ENCODE peak calls at places on chromosomes 3 and 15, in eight cellular contexts. P, D, W, U, R, T, E and F are unnamed samples.

GRCh38 chr3:101454629-101455028 is 58.4 kb downstream of the SENP7 start:
- DNase-seq in W (no peak), D (no peak), P (no peak), T (no peak), E (no peak), U (no peak), R (no peak), F (no peak)

GRCh38 chr3:101851833-101852232 is 2.5 kb downstream of the NFKBIZ start:
- DNase-seq in E (no peak), D (no peak), P (no peak), T (no peak), W (no peak), U (no peak), R (no peak), F (no peak)

GRCh38 chr3:142929109-142929508 is 34.4 kb downstream of the PAQR9 start:
- DNase-seq in R (peak), D (peak), W (peak), U (peak), E (peak), P (no peak), T (no peak), F (no peak)

GRCh38 chr3:88282519-88283241 is 132.9 kb downstream of the C3orf38 start:
- DNase-seq in E (no peak), U (no peak), P (no peak), W (no peak), T (no peak), R (no peak), D (no peak), F (no peak)

GRCh38 chr15:77599899-77600298 is 32.8 kb downstream of the LINGO1 start:
- DNase-seq in P (no peak), U (peak), T (no peak), E (peak), D (peak), W (peak), R (no peak), F (no peak)

GRCh38 chr15:93331545-93332117 is 242.6 kb upstream of the RGMA start:
- DNase-seq in D (no peak), P (no peak), U (no peak), T (no peak), W (peak), R (no peak), E (peak), F (no peak)

GRCh38 chr3:130779031-130779430 is 32.4 kb upstream of the PIK3R4 start:
- DNase-seq in R (no peak), W (no peak), P (no peak), T (no peak), U (no peak), E (peak), D (no peak), F (no peak)

GRCh38 chr3:18442743-18443669 is 17.9 kb upstream of the SATB1 start:
- DNase-seq in E (no peak), W (no peak), T (no peak), R (no peak), P (no peak), D (no peak), U (no peak), F (no peak)

GRCh38 chr3:194174980-194175379 is 39.0 kb downstream of the HES1 start:
- DNase-seq in D (no peak), U (no peak), R (no peak), W (no peak), E (no peak), T (no peak), P (no peak), F (no peak)

GRCh38 chr3:32349184-32349583 is 42.5 kb upstream of the CMTM7 start:
- DNase-seq in T (no peak), P (no peak), E (no peak), U (no peak), D (no peak), R (no peak), W (no peak), F (no peak)

GRCh38 chr3:152620395-152620794 is 214.5 kb upstream of the P2RY1 start:
- DNase-seq in P (no peak), T (no peak), E (no peak), W (no peak), R (no peak), D (no peak), U (no peak), F (no peak)

GRCh38 chr15:84819291-84819768 is 2.2 kb downstream of the ALPK3 start:
- DNase-seq in W (no peak), P (no peak), U (no peak), E (no peak), D (no peak), T (no peak), R (no peak), F (no peak)

GRCh38 chr15:38864827-38865604 is 300.4 kb upstream of the RASGRP1 start:
- DNase-seq in E (no peak), R (no peak), D (no peak), U (no peak), W (no peak), P (peak), T (no peak), F (no peak)

GRCh38 chr3:85054579-85054978 is 95.8 kb downstream of the CADM2 start:
- DNase-seq in U (no peak), P (no peak), E (no peak), T (no peak), W (no peak), R (no peak), D (no peak), F (no peak)

GRCh38 chr3:41583014-41583413 is 378.9 kb downstream of the ULK4 start:
- DNase-seq in D (no peak), E (peak), P (no peak), R (no peak), U (no peak), T (no peak), W (no peak), F (no peak)

GRCh38 chr3:113287818-113288648 is 76.7 kb downstream of the BOC start:
- DNase-seq in D (peak), E (peak), P (no peak), R (peak), U (peak), W (peak), T (peak), F (no peak)

GRCh38 chr3:12979151-12979946 is 93.9 kb downstream of the IQSEC1 start:
- DNase-seq in U (no peak), T (no peak), R (no peak), W (no peak), D (no peak), E (no peak), P (no peak), F (no peak)

GRCh38 chr15:88839146-88839545 is 35.9 kb downstream of the ACAN start:
- DNase-seq in W (no peak), D (no peak), U (no peak), E (no peak), R (no peak), P (no peak), T (no peak), F (no peak)

GRCh38 chr15:65533057-65533752 is 2.9 kb downstream of the HACD3 start:
- DNase-seq in D (no peak), W (no peak), R (no peak), U (no peak), E (no peak), T (no peak), P (no peak), F (no peak)

GRCh38 chr15:69298697-69299441 is at the start of gene PAQR5:
- DNase-seq in U (peak), T (no peak), W (peak), E (peak), P (peak), D (peak), R (no peak), F (peak)

GRCh38 chr15:71306538-71306937 is 191.3 kb downstream of the THSD4 start:
- DNase-seq in P (no peak), U (no peak), R (no peak), W (no peak), T (no peak), D (no peak), E (no peak), F (no peak)

GRCh38 chr3:176872771-176873209 is 324.5 kb downstream of the TBL1XR1 start:
- DNase-seq in P (peak), T (peak), E (peak), W (peak), U (peak), D (peak), R (peak), F (no peak)

GRCh38 chr15:42146551-42147430 is 9.6 kb downstream of the PLA2G4F start:
- DNase-seq in E (no peak), W (no peak), P (no peak), R (no peak), T (no peak), U (peak), D (no peak), F (no peak)

GRCh38 chr3:25555695-25556094 is 109.0 kb downstream of the TOP2B start:
- DNase-seq in U (no peak), T (no peak), P (no peak), E (no peak), W (no peak), D (no peak), R (no peak), F (no peak)

GRCh38 chr3:182052360-182052759 is 340.6 kb downstream of the SOX2 start:
- DNase-seq in R (no peak), E (no peak), D (no peak), U (no peak), P (no peak), T (no peak), W (no peak), F (no peak)

GRCh38 chr15:42461261-42461660 is 29.7 kb downstream of the ZNF106 start:
- DNase-seq in R (no peak), P (no peak), W (no peak), D (no peak), U (no peak), E (no peak), T (no peak), F (no peak)

GRCh38 chr15:39624806-39625205 is 43.9 kb downstream of the THBS1 start:
- DNase-seq in U (peak), W (no peak), R (peak), P (no peak), D (peak), T (peak), E (no peak), F (peak)

GRCh38 chr15:88995449-88995848 is 82.3 kb upstream of the MFGE8 start:
- DNase-seq in T (no peak), W (no peak), D (no peak), E (no peak), R (no peak), U (no peak), P (no peak), F (no peak)

GRCh38 chr3:129439381-129439816 is 349 bp downstream of the MBD4 start:
- DNase-seq in W (no peak), D (peak), E (no peak), T (no peak), R (peak), P (peak), U (peak), F (no peak)